ENCODE peak calls at places on chromosomes 5 and 9, in six cellular contexts. M, D, G, B, Y and E are unnamed samples.

GRCh38 chr5:141876628-141877477 is 1.4 kb downstream of the PCDH1 start:
- DNase-seq in Y (no peak), G (peak; percentile 22), B (peak; percentile 7), D (no peak), M (no peak), E (peak; percentile 30)

GRCh38 chr9:1947438-1947837 is 67.7 kb upstream of the SMARCA2 start:
- DNase-seq in G (no peak), Y (no peak), M (no peak), D (no peak), B (no peak), E (no peak)

GRCh38 chr9:107314763-107315162 is 31.7 kb downstream of the RAD23B start:
- DNase-seq in M (no peak), B (no peak), D (no peak), Y (no peak), G (no peak), E (no peak)

GRCh38 chr5:103295871-103296270 is 37.3 kb downstream of the MACIR start:
- DNase-seq in G (no peak), Y (no peak), M (no peak), D (no peak), B (no peak), E (no peak)

GRCh38 chr5:17412760-17413671 is 85.0 kb upstream of the TAF11L2 start:
- DNase-seq in G (no peak), D (no peak), M (no peak), Y (no peak), B (no peak), E (no peak)

GRCh38 chr5:175809531-175810121 is 61.8 kb upstream of the CPLX2 start:
- DNase-seq in M (no peak), D (peak; percentile 29), Y (no peak), B (no peak), G (peak; percentile 47), E (no peak)

GRCh38 chr5:143403357-143403606 is 204 bp downstream of the NR3C1 start:
- DNase-seq in M (no peak), Y (no peak), D (no peak), B (no peak), G (no peak), E (no peak)

GRCh38 chr9:34451545-34451944 is 6.8 kb downstream of the FAM219A start:
- DNase-seq in B (no peak), D (no peak), M (peak; percentile 47), G (no peak), Y (no peak), E (no peak)

GRCh38 chr5:72507360-72508238 is at the start of gene ZNF366:
- DNase-seq in Y (no peak), G (no peak), D (no peak), B (no peak), M (no peak), E (no peak)

GRCh38 chr5:31049933-31050704 is 143.4 kb upstream of the CDH6 start:
- DNase-seq in B (no peak), D (no peak), M (no peak), G (no peak), Y (peak; percentile 24), E (peak; percentile 66)

GRCh38 chr5:88803309-88803708 is 79.7 kb downstream of the MEF2C start:
- DNase-seq in M (no peak), G (no peak), B (no peak), Y (no peak), D (no peak), E (no peak)

GRCh38 chr5:137286025-137286610 is 213.0 kb downstream of the SPOCK1 start:
- DNase-seq in B (no peak), Y (no peak), D (no peak), G (no peak), M (no peak), E (no peak)

GRCh38 chr5:85096426-85096825 is 711.7 kb upstream of the EDIL3 start:
- DNase-seq in B (no peak), G (no peak), Y (no peak), M (no peak), D (no peak), E (no peak)